ENCODE peak calls at places on chromosomes 11 and 22, in four cellular contexts. X, B, P and O are unnamed samples.

GRCh38 chr11:64894070-64894811 is 15.8 kb upstream of the EHD1 start:
- DNase-seq in X (peak; percentile 94), B (peak; percentile 94), P (peak; percentile 98), O (peak; percentile 39)

GRCh38 chr11:6737872-6738466 is 33.8 kb downstream of the OR2AG2 start:
- DNase-seq in X (peak; percentile 51), B (no peak), P (peak; percentile 58), O (peak; percentile 61)

GRCh38 chr11:116330439-116331185 is 442.2 kb downstream of the BUD13 start:
- DNase-seq in X (no peak), B (no peak), P (no peak), O (no peak)

GRCh38 chr11:85076535-85077330 is 550.4 kb downstream of the DLG2 start:
- DNase-seq in X (no peak), B (no peak), P (no peak), O (peak; percentile 63)

GRCh38 chr22:21961886-21962654 is 9.4 kb upstream of the PPM1F start:
- DNase-seq in X (no peak), B (no peak), P (no peak), O (peak; percentile 41)

GRCh38 chr11:14078941-14079522 is 116.5 kb downstream of the SPON1 start:
- DNase-seq in X (no peak), B (no peak), P (no peak), O (no peak)

GRCh38 chr11:134237557-134237922 is 13.1 kb downstream of the VPS26B start:
- DNase-seq in X (no peak), B (no peak), P (no peak), O (no peak)

GRCh38 chr11:116696381-116696941 is 76.3 kb downstream of the BUD13 start:
- DNase-seq in X (peak; percentile 33), B (no peak), P (no peak), O (no peak)

GRCh38 chr11:64885367-64886286 is 7.2 kb upstream of the EHD1 start:
- DNase-seq in X (no peak), B (no peak), P (no peak), O (peak; percentile 89)

GRCh38 chr11:61065955-61066638 is 36.2 kb upstream of the CD5 start:
- DNase-seq in X (no peak), B (no peak), P (peak; percentile 75), O (no peak)

GRCh38 chr11:128757235-128757711 is 63.4 kb downstream of the FLI1 start:
- DNase-seq in X (no peak), B (no peak), P (peak; percentile 63), O (peak; percentile 77)

GRCh38 chr22:50531546-50532352 is 1.9 kb upstream of the TYMP start:
- DNase-seq in X (peak; percentile 69), B (peak; percentile 88), P (peak; percentile 78), O (peak; percentile 57)

GRCh38 chr22:26323013-26323412 is 106.0 kb upstream of the ASPHD2 start:
- DNase-seq in X (no peak), B (no peak), P (no peak), O (no peak)

GRCh38 chr22:43118953-43119458 is 8.5 kb downstream of the BIK start:
- DNase-seq in X (no peak), B (no peak), P (no peak), O (peak; percentile 16)

GRCh38 chr11:103338621-103339484 is 229.6 kb downstream of the DYNC2H1 start:
- DNase-seq in X (no peak), B (no peak), P (no peak), O (peak; percentile 67)

GRCh38 chr11:2517386-2518064 is 72.7 kb downstream of the KCNQ1 start:
- DNase-seq in X (no peak), B (no peak), P (no peak), O (no peak)

GRCh38 chr11:11731311-11732083 is 109.7 kb upstream of the GALNT18 start:
- DNase-seq in X (no peak), B (no peak), P (no peak), O (peak; percentile 54)

GRCh38 chr22:43539572-43540533 is 128.0 kb downstream of the MPPED1 start:
- DNase-seq in X (no peak), B (no peak), P (no peak), O (no peak)

GRCh38 chr11:205221-206001 is 1.8 kb downstream of the BET1L start:
- DNase-seq in X (no peak), B (no peak), P (no peak), O (no peak)

GRCh38 chr11:11538277-11538960 is 83.4 kb downstream of the GALNT18 start:
- DNase-seq in X (no peak), B (no peak), P (no peak), O (no peak)